ENCODE peak calls at places on chromosomes 11 and 22, in nine cellular contexts. U is stomach, P is fibroblast of the aortic adventitia, M is NB4, Z is fibroblast of mammary gland, D is tibial nerve, V is sigmoid colon, Y is left lung, G is aorta. S is an unnamed sample.
A peak's percentile ranks its signal among the peaks of the same experiment; 100 is the strongest.

GRCh38 chr11:37511425-37511933 is 913.4 kb upstream of the RAG2 start:
- DNase-seq in U (no peak), P (peak; percentile 95), M (peak; percentile 4), Z (peak; percentile 77), D (no peak), V (no peak), Y (no peak), G (no peak), S (no peak)

GRCh38 chr11:32947985-32948384 is 55.4 kb downstream of the QSER1 start:
- DNase-seq in U (no peak), P (peak; percentile 14), M (no peak), Z (peak; percentile 11), D (no peak), V (no peak), Y (no peak), G (no peak), S (no peak)

GRCh38 chr11:77158041-77158695 is 30.1 kb downstream of the MYO7A start:
- DNase-seq in U (no peak), P (no peak), M (no peak), Z (no peak), D (no peak), V (no peak), Y (peak; percentile 55), G (no peak), S (no peak)

GRCh38 chr11:44876923-44877322 is 73.8 kb downstream of the TP53I11 start:
- DNase-seq in U (no peak), P (no peak), M (no peak), Z (no peak), D (no peak), V (no peak), Y (no peak), G (no peak), S (no peak)

GRCh38 chr11:128519353-128519752 is 68.0 kb downstream of the ETS1 start:
- DNase-seq in U (no peak), P (no peak), M (no peak), Z (peak; percentile 31), D (no peak), V (no peak), Y (no peak), G (no peak), S (no peak)

GRCh38 chr11:10351768-10352641 is 47.1 kb downstream of the ADM start:
- DNase-seq in U (peak; percentile 53), P (peak; percentile 86), M (no peak), Z (peak; percentile 89), D (no peak), V (peak; percentile 90), Y (no peak), G (peak; percentile 59), S (peak; percentile 73)

GRCh38 chr22:28051787-28052356 is 132.8 kb upstream of the PITPNB start:
- DNase-seq in U (peak; percentile 74), P (peak; percentile 79), M (peak; percentile 47), Z (peak; percentile 65), D (peak; percentile 64), V (peak; percentile 84), Y (no peak), G (peak; percentile 71), S (peak; percentile 76)

GRCh38 chr11:88292156-88292844 is 45.2 kb downstream of the CTSC start:
- DNase-seq in U (peak; percentile 54), P (peak; percentile 52), M (no peak), Z (peak; percentile 51), D (no peak), V (no peak), Y (no peak), G (no peak), S (no peak)

GRCh38 chr11:128695539-128696221 is 1.8 kb downstream of the FLI1 start:
- DNase-seq in U (no peak), P (peak; percentile 39), M (peak; percentile 99), Z (no peak), D (no peak), V (peak; percentile 77), Y (no peak), G (peak; percentile 78), S (no peak)

GRCh38 chr11:88414385-88414861 is 76.9 kb upstream of the CTSC start:
- DNase-seq in U (no peak), P (peak; percentile 82), M (peak; percentile 76), Z (peak; percentile 77), D (no peak), V (peak; percentile 72), Y (no peak), G (peak; percentile 64), S (no peak)

GRCh38 chr22:25192406-25192805 is 7.3 kb upstream of the CRYBB3 start:
- DNase-seq in U (no peak), P (no peak), M (no peak), Z (no peak), D (no peak), V (no peak), Y (no peak), G (no peak), S (no peak)

GRCh38 chr11:8018742-8019631 is 31.9 kb downstream of the EIF3F start:
- DNase-seq in U (peak; percentile 61), P (peak; percentile 67), M (no peak), Z (peak; percentile 70), D (peak; percentile 62), V (peak; percentile 93), Y (peak; percentile 81), G (peak; percentile 83), S (peak; percentile 54)

GRCh38 chr11:74677131-74677530 is 54.1 kb downstream of the CHRDL2 start:
- DNase-seq in U (peak; percentile 1), P (no peak), M (no peak), Z (peak; percentile 40), D (no peak), V (no peak), Y (no peak), G (no peak), S (no peak)

GRCh38 chr11:32034680-32035079 is 56.2 kb upstream of the RCN1 start:
- DNase-seq in U (no peak), P (peak; percentile 47), M (no peak), Z (peak; percentile 64), D (no peak), V (no peak), Y (no peak), G (no peak), S (no peak)

GRCh38 chr11:117851091-117851490 is 25.4 kb downstream of the FXYD6 start:
- DNase-seq in U (no peak), P (no peak), M (no peak), Z (peak; percentile 37), D (no peak), V (peak; percentile 79), Y (no peak), G (no peak), S (no peak)

GRCh38 chr22:42066133-42066761 is 4.4 kb downstream of the NAGA start:
- DNase-seq in U (no peak), P (no peak), M (no peak), Z (no peak), D (no peak), V (no peak), Y (peak; percentile 45), G (no peak), S (peak; percentile 39)

GRCh38 chr11:93220078-93220477 is 22.3 kb upstream of the SLC36A4 start:
- DNase-seq in U (no peak), P (no peak), M (no peak), Z (no peak), D (no peak), V (no peak), Y (no peak), G (no peak), S (no peak)

GRCh38 chr11:97937501-97937900 is 1083.2 kb upstream of the CNTN5 start:
- DNase-seq in U (no peak), P (peak; percentile 78), M (no peak), Z (no peak), D (no peak), V (no peak), Y (no peak), G (no peak), S (no peak)

GRCh38 chr11:32905028-32905667 is 12.5 kb downstream of the QSER1 start:
- DNase-seq in U (no peak), P (peak; percentile 10), M (no peak), Z (peak; percentile 17), D (no peak), V (no peak), Y (no peak), G (no peak), S (no peak)

GRCh38 chr11:69301491-69302401 is 7.8 kb downstream of the MYEOV start:
- DNase-seq in U (peak; percentile 79), P (peak; percentile 73), M (peak; percentile 82), Z (peak; percentile 90), D (no peak), V (no peak), Y (peak; percentile 88), G (peak; percentile 76), S (no peak)

GRCh38 chr22:30806391-30806861 is 111.8 kb downstream of the OSBP2 start:
- DNase-seq in U (no peak), P (peak; percentile 43), M (peak; percentile 74), Z (peak; percentile 46), D (no peak), V (no peak), Y (no peak), G (no peak), S (no peak)

GRCh38 chr11:101127699-101128570 is 1.7 kb downstream of the PGR start:
- DNase-seq in U (peak; percentile 26), P (no peak), M (no peak), Z (no peak), D (no peak), V (peak; percentile 71), Y (peak; percentile 77), G (peak; percentile 63), S (peak; percentile 43)
- H3K4me3 ChIP-seq in U (peak overlapping the region; percentile 52), P (peak overlapping the region; percentile 54), M (no peak overlapping the region), Z (peak overlapping the region; percentile 38), D (peak overlapping the region; percentile 44), V (peak overlapping the region; percentile 77), Y (peak overlapping the region; percentile 43), G (peak overlapping the region; percentile 97), S (peak overlapping the region; percentile 56)

DNA sequence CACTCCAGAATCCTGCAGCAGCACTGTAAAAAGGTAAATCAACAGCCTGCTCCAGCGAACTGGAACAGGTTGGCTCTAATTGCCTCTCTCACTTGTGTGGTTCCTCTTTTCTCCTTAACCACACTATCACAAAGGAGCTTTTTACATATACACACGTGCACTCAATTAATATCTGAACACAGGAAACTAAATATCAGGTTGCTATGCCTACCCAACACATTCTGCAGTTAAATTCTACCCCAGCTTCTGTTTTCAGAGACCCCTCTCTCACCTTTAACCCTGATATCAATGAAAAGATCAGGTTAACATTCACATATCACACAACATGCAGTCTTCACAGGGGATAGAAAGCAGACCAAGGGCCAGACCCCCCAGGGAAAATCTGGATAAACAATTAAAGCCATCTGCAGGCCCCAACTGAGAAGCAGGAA is 10.9 kb downstream of the RBFOX2 start:
- DNase-seq in U (no peak), P (no peak), M (peak; percentile 51), Z (no peak), D (no peak), V (no peak), Y (no peak), G (no peak), S (no peak)
- H3K4me3 ChIP-seq in U (no peak overlapping the region), P (no peak overlapping the region), M (no peak overlapping the region), Z (no peak overlapping the region), D (no peak overlapping the region), V (no peak overlapping the region), Y (no peak overlapping the region), G (no peak overlapping the region), S (no peak overlapping the region)

GRCh38 chr22:50505776-50506610 is 1.5 kb downstream of the LMF2 start:
- DNase-seq in U (no peak), P (no peak), M (no peak), Z (no peak), D (no peak), V (peak; percentile 66), Y (peak; percentile 80), G (no peak), S (no peak)
- H3K4me3 ChIP-seq in U (peak overlapping the region; percentile 76), P (peak overlapping the region; percentile 99), M (no peak overlapping the region), Z (peak overlapping the region; percentile 95), D (peak overlapping the region; percentile 100), V (peak overlapping the region; percentile 97), Y (peak overlapping the region; percentile 90), G (no peak overlapping the region), S (no peak overlapping the region)

GRCh38 chr22:38844661-38845367 is 986 bp upstream of the NPTXR start:
- DNase-seq in U (no peak), P (peak; percentile 43), M (no peak), Z (no peak), D (no peak), V (no peak), Y (peak; percentile 34), G (no peak), S (no peak)
- H3K4me3 ChIP-seq in U (no peak overlapping the region), P (no peak overlapping the region), M (no peak overlapping the region), Z (no peak overlapping the region), D (no peak overlapping the region), V (no peak overlapping the region), Y (no peak overlapping the region), G (no peak overlapping the region), S (no peak overlapping the region)